ENCODE peak calls at places on chromosomes 5 and 9, in ten cellular contexts. Y is AG04450, S is fibroblast of lung, L is HL-60, Z is ovary, N is HepG2, I is GM23338, Q is testis, G is body of pancreas, D is upper lobe of right lung. C is an unnamed sample. For H3K27me3, the result is how much of the 10 kb centered on the place peaks cover.

GRCh38 chr5:82142928-82143577 is 135.1 kb downstream of the RPS23 start:
- DNase-seq in L (no peak), D (no peak), G (no peak), S (no peak), I (no peak), Z (no peak), Y (no peak), Q (no peak), N (no peak), C (no peak)

GRCh38 chr5:175595905-175596304 is 62.0 kb upstream of the HRH2 start:
- DNase-seq in N (no peak), Q (no peak), G (no peak), S (no peak), L (no peak), D (no peak), I (no peak), Y (no peak), Z (no peak), C (no peak)

GRCh38 chr9:23524607-23525155 is 301.4 kb downstream of the ELAVL2 start:
- DNase-seq in N (no peak), D (no peak), S (no peak), Y (no peak), G (no peak), Q (no peak), I (no peak), L (no peak), Z (no peak), C (no peak)

GRCh38 chr9:35579130-35579529 is 25.9 kb upstream of the TESK1 start:
- DNase-seq in D (no peak), S (no peak), Y (no peak), N (no peak), Z (no peak), L (peak), I (no peak), Q (no peak), G (no peak), C (no peak)

GRCh38 chr5:152883061-152883460 is 478.0 kb upstream of the NMUR2 start:
- DNase-seq in D (no peak), L (no peak), N (no peak), G (no peak), Y (no peak), Z (no peak), Q (no peak), I (no peak), S (no peak), C (no peak)

GRCh38 chr9:17799383-17799782 is 220.5 kb downstream of the SH3GL2 start:
- DNase-seq in I (no peak), S (peak), Y (no peak), N (no peak), D (no peak), Z (no peak), L (no peak), Q (no peak), G (no peak), C (no peak)

GRCh38 chr9:108040783-108041182 is 551.2 kb upstream of the KLF4 start:
- DNase-seq in D (no peak), I (no peak), Q (no peak), S (peak), Z (no peak), N (no peak), Y (no peak), G (no peak), L (no peak), C (no peak)

GRCh38 chr5:100690036-100690560 is 154.9 kb downstream of the FAM174A start:
- DNase-seq in G (no peak), Q (no peak), N (no peak), Z (no peak), D (no peak), S (no peak), L (no peak), Y (no peak), I (no peak), C (no peak)

GRCh38 chr5:177336112-177336511 is 15.4 kb downstream of the LMAN2 start:
- DNase-seq in Z (no peak), S (peak), D (no peak), L (no peak), G (peak), N (peak), I (peak), Q (peak), Y (no peak), C (peak)

GRCh38 chr5:144156767-144157171 is 13.7 kb downstream of the YIPF5 start:
- DNase-seq in Y (no peak), D (no peak), N (no peak), Q (no peak), Z (no peak), G (no peak), I (no peak), L (no peak), S (no peak), C (no peak)

GRCh38 chr5:128199104-128199503 is 115.5 kb downstream of the SLC12A2 start:
- DNase-seq in I (no peak), Z (no peak), S (peak), N (no peak), Q (no peak), G (peak), L (no peak), Y (no peak), D (no peak), C (no peak)

GRCh38 chr5:55597014-55597981 is 62.5 kb upstream of the PLPP1 start:
- DNase-seq in N (no peak), D (no peak), G (peak), L (no peak), I (no peak), Y (no peak), Q (no peak), Z (no peak), S (peak), C (no peak)

GRCh38 chr5:112824197-112824596 is 36.9 kb upstream of the SRP19 start:
- DNase-seq in G (no peak), I (no peak), Q (no peak), L (no peak), Y (no peak), S (no peak), Z (no peak), N (no peak), D (no peak), C (no peak)

GRCh38 chr5:23631283-23632045 is 124.1 kb downstream of the PRDM9 start:
- DNase-seq in S (peak), Z (no peak), N (no peak), Q (no peak), D (no peak), I (no peak), L (no peak), G (peak), Y (no peak), C (no peak)

GRCh38 chr9:37969130-37969529 is 65.2 kb upstream of the SLC25A51 start:
- DNase-seq in D (peak), G (peak), L (no peak), N (peak), S (no peak), Y (no peak), I (no peak), Z (no peak), Q (peak), C (no peak)

GRCh38 chr9:73441890-73442818 is 290.5 kb downstream of the ANXA1 start:
- DNase-seq in N (no peak), Y (no peak), Z (no peak), I (peak), L (no peak), D (no peak), G (no peak), Q (no peak), S (no peak), C (peak)

GRCh38 chr5:14305045-14305444 is 161.9 kb downstream of the TRIO start:
- DNase-seq in D (no peak), Y (peak), Q (no peak), I (no peak), S (peak), N (no peak), G (no peak), Z (no peak), L (no peak), C (no peak)

GRCh38 chr9:126307306-126308061 is 19.1 kb upstream of the MVB12B start:
- DNase-seq in Z (no peak), Q (peak), G (no peak), D (no peak), N (no peak), S (no peak), L (no peak), Y (no peak), I (no peak), C (no peak)

GRCh38 chr5:122352331-122352730 is 40.3 kb downstream of the SNCAIP start:
- DNase-seq in G (no peak), Y (no peak), Z (no peak), S (peak), L (no peak), D (no peak), I (no peak), Q (no peak), N (no peak), C (no peak)

GRCh38 chr9:20373263-20373662 is 249.0 kb downstream of the MLLT3 start:
- DNase-seq in Z (no peak), I (no peak), S (no peak), G (no peak), Q (no peak), D (no peak), L (no peak), N (no peak), Y (no peak), C (no peak)

GRCh38 chr9:131280660-131281059 is 4.3 kb upstream of the FAM78A start:
- DNase-seq in N (no peak), D (no peak), Y (no peak), I (no peak), G (no peak), S (no peak), Q (no peak), Z (no peak), L (no peak), C (no peak)

GRCh38 chr9:131281119-131281965 is 5.0 kb upstream of the FAM78A start:
- DNase-seq in S (no peak), D (no peak), L (no peak), G (no peak), Z (no peak), I (peak), Q (no peak), Y (no peak), N (no peak), C (peak)

GRCh38 chr9:131282175-131282574 is 5.9 kb upstream of the FAM78A start:
- DNase-seq in S (no peak), N (no peak), Y (no peak), Z (no peak), I (no peak), G (no peak), Q (no peak), D (no peak), L (no peak), C (no peak)

GRCh38 chr9:131284856-131285255 is 4.7 kb upstream of the PLPP7 start:
- DNase-seq in G (no peak), Z (no peak), D (no peak), S (no peak), Q (no peak), Y (no peak), N (no peak), L (no peak), I (no peak), C (no peak)

GRCh38 chr9:131282688-131283422 is 6.5 kb upstream of the FAM78A start:
- DNase-seq in Z (no peak), S (peak), I (peak), D (no peak), Y (no peak), L (no peak), N (no peak), G (no peak), Q (no peak), C (peak)
- H3K4me3 ChIP-seq in Z (no peak), S (peak), I (peak), D (peak), Y (peak), L (no peak), N (no peak), G (no peak), Q (peak), C (peak)

GRCh38 chr5:44390332-44390731 is 1.1 kb upstream of the FGF10 start:
- DNase-seq in I (no peak), L (no peak), N (no peak), S (no peak), Y (no peak), D (no peak), Q (no peak), G (peak), Z (no peak), C (no peak)
- H3K27me3 ChIP-seq in I (half or more), L (under half), N (under half), S (under half), Y (under half), D (under half), Q (under half), G (under half), Z (under half), C (under half)

DNA sequence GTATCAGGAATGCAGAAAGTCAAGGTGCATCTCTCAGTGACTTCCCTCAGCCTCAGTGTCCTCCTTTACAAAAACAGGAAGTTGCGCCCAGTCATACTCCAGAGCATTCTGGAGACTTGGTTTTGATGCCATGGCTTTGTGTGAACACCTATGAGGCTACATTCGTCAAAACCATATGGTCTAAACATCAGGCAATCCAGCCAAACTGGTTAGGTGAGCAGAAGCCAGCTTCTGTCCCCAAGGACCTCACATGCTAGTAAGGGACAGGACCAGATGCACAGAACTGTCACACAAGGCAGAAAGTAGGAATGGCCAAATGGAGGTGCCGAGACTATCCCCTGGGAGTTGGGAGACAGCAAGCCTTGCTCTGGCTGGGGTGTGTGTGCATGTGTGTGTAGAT is 217.2 kb downstream of the MELK start:
- DNase-seq in Y (no peak), Z (no peak), G (no peak), D (no peak), L (no peak), I (no peak), Q (no peak), N (no peak), S (no peak), C (no peak)
- H3K4me3 ChIP-seq in Y (no peak), Z (no peak), G (no peak), D (no peak), L (no peak), I (no peak), Q (no peak), N (no peak), S (no peak), C (no peak)

GRCh38 chr5:111074244-111074643 is 2.7 kb downstream of the TSLP start:
- DNase-seq in D (no peak), L (no peak), Q (no peak), N (no peak), Y (no peak), S (no peak), I (no peak), Z (no peak), G (no peak), C (no peak)

GRCh38 chr5:111071413-111071812 is at the start of gene TSLP:
- DNase-seq in Y (no peak), L (no peak), Q (no peak), G (no peak), N (no peak), D (no peak), I (no peak), Z (no peak), S (no peak), C (no peak)

GRCh38 chr5:111070272-111071134 is 1.0 kb upstream of the TSLP start:
- DNase-seq in S (no peak), I (peak), G (peak), N (no peak), Y (no peak), Z (no peak), L (no peak), Q (peak), D (peak), C (peak)

GRCh38 chr5:111075520-111075919 is 4.0 kb downstream of the TSLP start:
- DNase-seq in G (no peak), L (no peak), D (no peak), Y (peak), N (no peak), S (peak), Z (no peak), I (no peak), Q (no peak), C (no peak)

DNA sequence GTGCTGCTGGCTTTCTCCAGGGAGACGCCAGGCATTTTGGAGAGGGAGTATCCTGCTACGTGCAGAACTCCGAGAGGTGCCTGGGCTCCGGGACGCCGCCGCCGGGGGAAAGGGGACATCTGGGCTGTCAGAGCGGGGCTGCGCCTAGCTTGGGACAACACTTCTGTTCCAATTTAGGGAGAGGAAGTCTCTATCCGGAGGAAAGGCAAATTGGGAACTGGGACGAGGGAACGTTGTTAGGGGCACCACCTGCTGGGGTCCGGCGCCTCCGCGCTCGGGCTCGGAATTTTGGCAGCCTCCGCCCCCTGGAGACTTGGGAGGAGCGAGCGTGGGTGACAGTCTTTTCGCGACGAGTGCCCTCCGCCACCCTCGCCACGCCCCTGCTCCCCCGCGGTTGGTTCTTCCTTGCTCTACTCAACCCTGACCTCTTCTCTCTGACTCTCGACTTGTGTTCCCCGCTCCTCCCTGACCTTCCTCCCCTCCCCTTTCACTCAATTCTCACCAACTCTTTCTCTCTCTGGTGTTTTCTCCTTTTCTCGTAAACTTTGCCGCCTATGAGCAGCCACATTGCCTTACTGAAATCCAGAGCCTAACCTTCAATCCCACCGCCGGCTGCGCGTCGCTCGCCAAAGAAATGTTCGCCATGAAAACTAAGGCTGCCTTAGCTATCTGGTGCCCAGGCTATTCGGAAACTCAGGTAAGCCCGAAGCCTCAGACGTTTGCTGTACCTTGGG is 1.6 kb downstream of the TSLP start:
- DNase-seq in G (peak), S (no peak), L (no peak), D (peak), Y (no peak), Q (peak), Z (no peak), N (no peak), I (peak), C (peak)
- H3K27me3 ChIP-seq in G (under half), S (under half), L (under half), D (under half), Y (under half), Q (under half), Z (under half), N (under half), I (half or more), C (half or more)

GRCh38 chr9:130053504-130054427 is at the start of gene GPR107:
- DNase-seq in L (peak), S (peak), Z (peak), N (peak), I (peak), Y (no peak), Q (peak), D (peak), G (peak), C (peak)
- H3K4me3 ChIP-seq in L (peak), S (peak), Z (peak), N (peak), I (peak), Y (peak), Q (peak), D (peak), G (peak), C (peak)

DNA sequence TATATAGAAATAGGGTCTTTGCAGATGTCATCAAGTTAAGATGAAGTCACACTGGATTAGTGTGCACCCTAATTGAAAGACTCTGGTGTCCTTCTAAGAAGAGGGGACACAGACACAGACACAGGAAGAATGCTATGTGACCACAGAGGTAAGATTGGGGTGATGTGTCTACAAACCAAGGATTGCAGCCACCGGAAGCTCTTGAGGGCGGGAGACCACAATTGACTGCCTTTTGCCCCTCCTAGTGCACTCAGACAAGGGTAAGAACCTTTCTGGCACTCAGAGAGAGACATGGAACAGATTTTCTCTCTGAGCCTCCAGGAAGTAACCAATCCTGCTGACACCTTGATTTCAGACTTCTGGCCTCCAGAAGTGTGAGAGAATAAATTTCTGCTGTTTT is 51.2 kb upstream of the ARAP3 start:
- DNase-seq in I (no peak), G (no peak), D (no peak), Z (no peak), L (no peak), Y (no peak), N (no peak), Q (no peak), S (no peak), C (no peak)
- H3K27me3 ChIP-seq in I (under half), G (under half), D (under half), Z (under half), L (under half), Y (under half), N (under half), Q (under half), S (under half), C (under half)

DNA sequence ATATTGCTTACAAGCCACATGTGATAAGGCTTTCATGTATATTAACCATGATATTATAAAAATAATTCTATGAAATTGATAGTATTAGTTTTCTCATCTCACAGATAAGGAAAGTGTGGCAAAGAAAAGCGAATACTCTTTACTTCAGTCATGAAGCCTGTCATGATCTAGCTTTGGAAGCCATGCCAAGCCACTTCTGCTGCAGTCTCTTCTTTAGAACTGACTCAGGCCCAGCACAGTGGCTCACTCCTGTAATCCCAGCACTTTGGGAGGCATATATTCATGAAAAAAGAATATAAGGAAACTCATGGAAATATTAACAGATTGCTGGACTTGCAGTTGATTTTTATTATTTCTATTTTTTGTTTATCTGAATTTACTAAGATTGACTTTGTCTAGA is 42.9 kb upstream of the PJA2 start:
- DNase-seq in G (no peak), N (no peak), S (no peak), D (no peak), Q (no peak), Y (no peak), Z (no peak), L (no peak), I (no peak), C (no peak)
- H3K4me3 ChIP-seq in G (no peak), N (no peak), S (no peak), D (no peak), Q (no peak), Y (no peak), Z (no peak), L (no peak), I (no peak), C (no peak)

C was measured in H7.